ENCODE peak calls at places on chromosomes 13 and 19, in seven cellular contexts. A, N, U, S, K, Z and Y are unnamed samples.

GRCh38 chr19:6058411-6059201 is 51.7 kb downstream of the RFX2 start:
- DNase-seq in N (no peak), K (no peak), S (no peak), Z (no peak), A (no peak), U (no peak), Y (no peak)

GRCh38 chr13:100630564-100630963 is 42.0 kb upstream of the GGACT start:
- DNase-seq in K (peak; percentile 19), N (no peak), S (no peak), A (no peak), U (peak; percentile 18), Z (no peak), Y (peak; percentile 40)

GRCh38 chr19:55258476-55258827 is 365 bp downstream of the PPP6R1 start:
- DNase-seq in N (no peak), S (peak; percentile 19), U (no peak), A (peak; percentile 21), K (peak; percentile 22), Z (peak; percentile 52), Y (no peak)

GRCh38 chr13:111620586-111620985 is 300.1 kb downstream of the TEX29 start:
- DNase-seq in N (no peak), K (no peak), A (no peak), Z (no peak), U (no peak), S (no peak), Y (no peak)

GRCh38 chr13:27967203-27967735 is 1.8 kb downstream of the CDX2 start:
- DNase-seq in Z (no peak), S (no peak), A (no peak), N (no peak), K (no peak), U (no peak), Y (no peak)

GRCh38 chr13:31890946-31891345 is 140.6 kb upstream of the FRY start:
- DNase-seq in U (no peak), Z (no peak), A (no peak), S (no peak), N (no peak), K (no peak), Y (no peak)

GRCh38 chr19:18349524-18350128 is 9.2 kb downstream of the PGPEP1 start:
- DNase-seq in K (peak; percentile 43), A (no peak), U (peak; percentile 74), S (peak; percentile 55), N (no peak), Z (no peak), Y (peak; percentile 67)

GRCh38 chr19:10749435-10750384 is 31.8 kb downstream of the DNM2 start:
- DNase-seq in A (no peak), K (no peak), N (no peak), U (no peak), Z (no peak), S (no peak), Y (no peak)

GRCh38 chr19:2034729-2035589 is 16.1 kb downstream of the MKNK2 start:
- DNase-seq in Z (no peak), K (peak; percentile 41), S (no peak), A (peak; percentile 48), N (no peak), U (peak; percentile 66), Y (no peak)

GRCh38 chr13:41352935-41353801 is 42.1 kb downstream of the NAA16 start:
- DNase-seq in Z (no peak), S (no peak), K (peak; percentile 30), U (peak; percentile 84), A (no peak), N (no peak), Y (peak; percentile 87)

GRCh38 chr13:79482271-79482970 is 1.5 kb downstream of the NDFIP2 start:
- DNase-seq in K (no peak), N (no peak), S (no peak), U (no peak), Z (no peak), A (no peak), Y (no peak)

GRCh38 chr13:44267966-44268365 is 105.7 kb upstream of the SERP2 start:
- DNase-seq in S (no peak), Z (no peak), A (no peak), N (no peak), K (no peak), U (no peak), Y (no peak)

GRCh38 chr13:106911602-106912001 is 343.7 kb upstream of the ARGLU1 start:
- DNase-seq in U (no peak), N (no peak), K (no peak), S (no peak), Z (no peak), A (no peak), Y (no peak)

GRCh38 chr19:47110521-47111080 is 3.0 kb downstream of the ZC3H4 start:
- DNase-seq in Z (no peak), A (no peak), K (no peak), S (peak; percentile 60), N (peak; percentile 28), U (no peak), Y (peak; percentile 30)

GRCh38 chr19:44988896-44989563 is 12.2 kb upstream of the RELB start:
- DNase-seq in U (peak; percentile 74), S (peak; percentile 69), A (peak; percentile 37), N (peak; percentile 38), K (peak; percentile 64), Z (peak; percentile 26), Y (peak; percentile 59)

GRCh38 chr19:6769006-6769637 is 1.9 kb upstream of the SH2D3A start:
- DNase-seq in K (no peak), U (peak; percentile 27), Z (no peak), N (no peak), A (no peak), S (no peak), Y (no peak)

GRCh38 chr19:10820173-10820572 is 15.8 kb downstream of the TMED1 start:
- DNase-seq in N (no peak), S (no peak), Z (no peak), A (no peak), K (no peak), U (no peak), Y (no peak)

GRCh38 chr13:40452741-40453665 is 213.4 kb downstream of the FOXO1 start:
- DNase-seq in Z (no peak), N (no peak), S (no peak), K (no peak), A (no peak), U (no peak), Y (no peak)

GRCh38 chr13:32962342-32962741 is 53.9 kb upstream of the KL start:
- DNase-seq in K (no peak), S (no peak), Z (no peak), U (no peak), A (no peak), N (no peak), Y (no peak)

GRCh38 chr19:7874080-7874856 is at the start of gene PRR36:
- DNase-seq in A (no peak), N (no peak), K (peak; percentile 68), Z (peak; percentile 31), S (peak; percentile 90), U (no peak), Y (peak; percentile 35)

GRCh38 chr13:75639426-75639825 is 3.3 kb downstream of the LMO7 start:
- DNase-seq in A (no peak), Z (no peak), N (no peak), K (no peak), U (no peak), S (no peak), Y (no peak)

GRCh38 chr13:49806126-49806536 is 13.6 kb upstream of the KPNA3 start:
- DNase-seq in Z (no peak), U (no peak), N (no peak), K (no peak), S (no peak), A (no peak), Y (no peak)

GRCh38 chr13:28239374-28239773 is 101.0 kb downstream of the PAN3 start:
- DNase-seq in S (no peak), Z (no peak), A (no peak), N (no peak), U (no peak), K (no peak), Y (no peak)

GRCh38 chr19:46967578-46968018 is 52.0 kb upstream of the NPAS1 start:
- DNase-seq in N (no peak), K (no peak), S (no peak), Z (no peak), A (no peak), U (peak; percentile 42), Y (no peak)

GRCh38 chr19:2727640-2727944 is 6.4 kb upstream of the DIRAS1 start:
- DNase-seq in S (no peak), A (no peak), Z (no peak), N (no peak), K (no peak), U (no peak), Y (no peak)